ENCODE peak calls at places on chromosomes 16 and 17, in four cellular contexts. H is thyroid gland, Q is NCI-H774, A is cardiac muscle cell. L is an unnamed sample.

GRCh38 chr17:39838057-39838456 is 26.1 kb downstream of the IKZF3 start:
- DNase-seq in H (no peak), Q (no peak), A (no peak), L (no peak)

GRCh38 chr17:36464765-36465088 is 21.8 kb upstream of the ZNHIT3 start:
- DNase-seq in H (no peak), Q (no peak), A (no peak), L (no peak)

GRCh38 chr17:16910341-16910740 is 61.6 kb downstream of the TNFRSF13B start:
- DNase-seq in H (no peak), Q (no peak), A (no peak), L (no peak)

GRCh38 chr16:86346034-86346433 is 164.3 kb upstream of the FOXF1 start:
- DNase-seq in H (no peak), Q (no peak), A (no peak), L (no peak)

GRCh38 chr16:85593503-85594195 is 19.5 kb upstream of the GSE1 start:
- DNase-seq in H (no peak), Q (peak), A (no peak), L (no peak)

GRCh38 chr16:1712791-1713261 is 6.8 kb downstream of the MAPK8IP3 start:
- DNase-seq in H (no peak), Q (no peak), A (no peak), L (no peak)

GRCh38 chr17:78448356-78448993 is 70.0 kb downstream of the PGS1 start:
- DNase-seq in H (no peak), Q (no peak), A (no peak), L (no peak)

GRCh38 chr17:9402590-9403199 is 172.9 kb downstream of the STX8 start:
- DNase-seq in H (no peak), Q (no peak), A (peak), L (peak)

GRCh38 chr17:74883241-74883750 is 10.1 kb downstream of the FADS6 start:
- DNase-seq in H (no peak), Q (no peak), A (no peak), L (no peak)

L was measured in T47D.